ENCODE peak calls at places on chromosomes 11 and 22, in four cellular contexts. T is SK-N-SH, F is HepG2, S is K562. Z is an unnamed sample.

GRCh38 chr11:73391665-73392064 is 15.5 kb downstream of the RELT start:
- DNase-seq in T (no peak), F (no peak), S (no peak), Z (no peak)

GRCh38 chr11:17352925-17353227 is 1.3 kb downstream of the NCR3LG1 start:
- DNase-seq in T (peak; percentile 52), F (peak; percentile 35), S (peak; percentile 78), Z (peak; percentile 57)

GRCh38 chr11:61349189-61349751 is 12.4 kb downstream of the CYB561A3 start:
- DNase-seq in T (no peak), F (no peak), S (no peak), Z (no peak)

GRCh38 chr11:93196816-93197382 is 892 bp downstream of the SLC36A4 start:
- DNase-seq in T (peak; percentile 7), F (no peak), S (no peak), Z (no peak)

GRCh38 chr11:92765965-92766371 is 203.5 kb upstream of the MTNR1B start:
- DNase-seq in T (peak; percentile 21), F (no peak), S (peak; percentile 1), Z (no peak)

GRCh38 chr11:95088946-95089619 is 563 bp upstream of the ENDOD1 start:
- DNase-seq in T (no peak), F (no peak), S (no peak), Z (peak; percentile 56)

GRCh38 chr11:77560605-77561004 is 29.1 kb upstream of the AQP11 start:
- DNase-seq in T (no peak), F (peak; percentile 6), S (peak; percentile 15), Z (no peak)

GRCh38 chr11:85530596-85530995 is 96.5 kb downstream of the DLG2 start:
- DNase-seq in T (no peak), F (no peak), S (no peak), Z (peak; percentile 4)

GRCh38 chr11:117146521-117146920 is 2.4 kb downstream of the PAFAH1B2 start:
- DNase-seq in T (no peak), F (no peak), S (no peak), Z (no peak)

GRCh38 chr22:19709063-19709769 is 5.1 kb upstream of the SEPTIN5 start:
- DNase-seq in T (peak; percentile 48), F (no peak), S (no peak), Z (no peak)

GRCh38 chr22:11616811-11617210 is 3911.2 kb upstream of the OR11H1 start:
- DNase-seq in T (no peak), F (no peak), S (no peak), Z (no peak)

GRCh38 chr11:2804189-2804588 is 81.4 kb downstream of the CDKN1C start:
- DNase-seq in T (no peak), F (no peak), S (no peak), Z (no peak)

GRCh38 chr22:22720724-22721261 is 76.4 kb downstream of the GGTLC2 start:
- DNase-seq in T (no peak), F (no peak), S (no peak), Z (peak; percentile 18)

GRCh38 chr11:63537293-63538101 is 889 bp downstream of the PLAAT4 start:
- DNase-seq in T (no peak), F (no peak), S (no peak), Z (no peak)

GRCh38 chr11:125069796-125070195 is 6.7 kb downstream of the SLC37A2 start:
- DNase-seq in T (no peak), F (no peak), S (no peak), Z (peak; percentile 49)

GRCh38 chr22:41925783-41926460 is 684 bp downstream of the TNFRSF13C start:
- DNase-seq in T (peak; percentile 70), F (peak; percentile 45), S (peak; percentile 78), Z (no peak)

GRCh38 chr22:29636751-29637150 is 33.3 kb downstream of the NF2 start:
- DNase-seq in T (no peak), F (no peak), S (no peak), Z (no peak)

GRCh38 chr22:50702821-50703725 is 30.4 kb downstream of the SHANK3 start:
- DNase-seq in T (no peak), F (no peak), S (no peak), Z (no peak)

GRCh38 chr22:49673048-49673447 is 154.6 kb downstream of the BRD1 start:
- DNase-seq in T (no peak), F (no peak), S (no peak), Z (no peak)

GRCh38 chr22:44091021-44091721 is 67.1 kb downstream of the PARVB start:
- DNase-seq in T (peak; percentile 59), F (peak; percentile 10), S (no peak), Z (peak; percentile 7)

GRCh38 chr11:120141144-120142071 is 3.5 kb upstream of the TRIM29 start:
- DNase-seq in T (peak; percentile 9), F (no peak), S (no peak), Z (no peak)
- TF ChIP-seq GABPA in T (no peak), F (no peak), S (no peak), Z (no peak)

GRCh38 chr11:27718853-27719574 is 18.8 kb upstream of the BDNF start:
- DNase-seq in T (peak; percentile 79), F (no peak), S (no peak), Z (no peak)
- TF ChIP-seq REST in T (peak; percentile 93), F (peak; percentile 57), S (no peak), Z (no peak)

DNA sequence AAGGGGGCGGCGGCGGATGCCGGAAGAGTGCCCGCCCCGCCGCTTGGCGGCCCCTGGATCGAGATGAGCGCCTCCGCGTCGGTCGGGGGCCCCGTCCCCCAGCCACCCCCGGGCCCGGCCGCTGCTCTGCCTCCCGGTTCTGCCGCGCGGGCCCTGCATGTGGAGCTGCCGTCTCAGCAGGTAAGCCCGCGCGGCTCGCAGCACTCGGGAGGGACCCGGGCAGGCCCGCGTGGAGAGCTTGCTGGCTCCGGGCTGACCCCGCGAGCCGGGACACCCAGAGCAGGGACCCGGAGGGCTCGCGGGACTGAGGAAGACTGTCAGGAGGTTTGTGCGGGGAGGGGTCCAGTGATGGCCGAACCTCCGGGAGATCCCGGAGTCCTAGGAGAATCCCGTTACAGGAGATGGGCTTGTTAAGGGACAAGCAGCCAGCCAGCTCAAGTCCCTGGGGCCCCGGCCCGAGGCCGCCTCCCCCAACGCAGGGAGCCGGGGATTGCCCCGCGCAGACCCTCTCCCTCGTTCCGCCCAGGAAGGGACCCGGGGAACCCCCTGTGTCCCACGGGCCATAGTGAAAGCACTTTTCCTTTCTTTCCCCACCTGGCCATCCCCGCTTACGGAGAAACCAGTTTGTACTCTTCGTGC is 454 bp downstream of the UVRAG start:
- DNase-seq in T (no peak), F (no peak), S (peak; percentile 56), Z (peak; percentile 24)
- TF ChIP-seq POLR2AphosphoS5 in T (no peak), F (no peak), S (no peak), Z (no peak)

GRCh38 chr11:111540921-111541208 is 345 bp downstream of the LAYN start:
- DNase-seq in T (no peak), F (no peak), S (no peak), Z (no peak)
- TF ChIP-seq GABPA in T (no peak), F (no peak), S (no peak), Z (no peak)

GRCh38 chr11:69213964-69214363 is 58.2 kb downstream of the SMIM38 start:
- DNase-seq in T (no peak), F (no peak), S (no peak), Z (no peak)
- TF ChIP-seq REST in T (no peak), F (no peak), S (no peak), Z (no peak)